ENCODE peak calls at places on chromosomes 13 and 19, in seven cellular contexts. One of them, this sample, is unnamed.

GRCh38 chr13:67369895-67370660 is 139.9 kb upstream of the PCDH9 start:
- DNase-seq in NB4: no peak
- DNase-seq in esophagus muscularis mucosa: no peak
- DNase-seq in heart right ventricle: no peak
- DNase-seq in lower leg skin: no peak
- DNase-seq in choroid plexus epithelial cell: peak; percentile 98
- DNase-seq in cardiac fibroblast: peak; percentile 98
- DNase-seq in this sample: peak; percentile 97

GRCh38 chr19:35883920-35884319 is 15.5 kb downstream of the APLP1 start:
- DNase-seq in heart right ventricle: no peak
- DNase-seq in choroid plexus epithelial cell: no peak
- DNase-seq in lower leg skin: no peak
- DNase-seq in cardiac fibroblast: no peak
- DNase-seq in esophagus muscularis mucosa: no peak
- DNase-seq in NB4: no peak
- DNase-seq in this sample: no peak

GRCh38 chr13:76023644-76024043 is 387.5 kb downstream of the LMO7 start:
- DNase-seq in choroid plexus epithelial cell: no peak
- DNase-seq in heart right ventricle: no peak
- DNase-seq in lower leg skin: no peak
- DNase-seq in NB4: no peak
- DNase-seq in esophagus muscularis mucosa: no peak
- DNase-seq in cardiac fibroblast: peak; percentile 32
- DNase-seq in this sample: peak; percentile 8

GRCh38 chr13:70568571-70568970 is 460.3 kb upstream of the KLHL1 start:
- DNase-seq in NB4: peak; percentile 56
- DNase-seq in lower leg skin: no peak
- DNase-seq in esophagus muscularis mucosa: no peak
- DNase-seq in cardiac fibroblast: peak; percentile 69
- DNase-seq in choroid plexus epithelial cell: peak; percentile 76
- DNase-seq in heart right ventricle: no peak
- DNase-seq in this sample: peak; percentile 65

GRCh38 chr19:40213251-40213793 is 4.9 kb downstream of the TTC9B start:
- DNase-seq in heart right ventricle: no peak
- DNase-seq in NB4: no peak
- DNase-seq in choroid plexus epithelial cell: no peak
- DNase-seq in lower leg skin: no peak
- DNase-seq in cardiac fibroblast: no peak
- DNase-seq in esophagus muscularis mucosa: no peak
- DNase-seq in this sample: no peak

GRCh38 chr13:113723400-113724015 is 35.5 kb upstream of the TMEM255B start:
- DNase-seq in heart right ventricle: no peak
- DNase-seq in cardiac fibroblast: no peak
- DNase-seq in lower leg skin: no peak
- DNase-seq in choroid plexus epithelial cell: no peak
- DNase-seq in esophagus muscularis mucosa: no peak
- DNase-seq in NB4: no peak
- DNase-seq in this sample: no peak

GRCh38 chr13:71374471-71375041 is 492.4 kb downstream of the DACH1 start:
- DNase-seq in heart right ventricle: no peak
- DNase-seq in choroid plexus epithelial cell: peak; percentile 23
- DNase-seq in lower leg skin: no peak
- DNase-seq in NB4: no peak
- DNase-seq in esophagus muscularis mucosa: no peak
- DNase-seq in cardiac fibroblast: peak; percentile 29
- DNase-seq in this sample: no peak

GRCh38 chr13:39406688-39407087 is 196.3 kb downstream of the LHFPL6 start:
- DNase-seq in cardiac fibroblast: no peak
- DNase-seq in choroid plexus epithelial cell: no peak
- DNase-seq in lower leg skin: no peak
- DNase-seq in heart right ventricle: no peak
- DNase-seq in esophagus muscularis mucosa: no peak
- DNase-seq in NB4: no peak
- DNase-seq in this sample: no peak

GRCh38 chr19:15449620-15450527 is at the start of gene WIZ:
- DNase-seq in lower leg skin: peak; percentile 73
- DNase-seq in cardiac fibroblast: peak; percentile 75
- DNase-seq in NB4: peak; percentile 70
- DNase-seq in esophagus muscularis mucosa: peak; percentile 97
- DNase-seq in choroid plexus epithelial cell: peak; percentile 70
- DNase-seq in heart right ventricle: peak; percentile 92
- DNase-seq in this sample: peak; percentile 74

GRCh38 chr19:46845959-46846459 is 4.6 kb downstream of the AP2S1 start:
- DNase-seq in choroid plexus epithelial cell: no peak
- DNase-seq in cardiac fibroblast: no peak
- DNase-seq in esophagus muscularis mucosa: no peak
- DNase-seq in heart right ventricle: peak; percentile 23
- DNase-seq in lower leg skin: no peak
- DNase-seq in NB4: no peak
- DNase-seq in this sample: no peak

DNA sequence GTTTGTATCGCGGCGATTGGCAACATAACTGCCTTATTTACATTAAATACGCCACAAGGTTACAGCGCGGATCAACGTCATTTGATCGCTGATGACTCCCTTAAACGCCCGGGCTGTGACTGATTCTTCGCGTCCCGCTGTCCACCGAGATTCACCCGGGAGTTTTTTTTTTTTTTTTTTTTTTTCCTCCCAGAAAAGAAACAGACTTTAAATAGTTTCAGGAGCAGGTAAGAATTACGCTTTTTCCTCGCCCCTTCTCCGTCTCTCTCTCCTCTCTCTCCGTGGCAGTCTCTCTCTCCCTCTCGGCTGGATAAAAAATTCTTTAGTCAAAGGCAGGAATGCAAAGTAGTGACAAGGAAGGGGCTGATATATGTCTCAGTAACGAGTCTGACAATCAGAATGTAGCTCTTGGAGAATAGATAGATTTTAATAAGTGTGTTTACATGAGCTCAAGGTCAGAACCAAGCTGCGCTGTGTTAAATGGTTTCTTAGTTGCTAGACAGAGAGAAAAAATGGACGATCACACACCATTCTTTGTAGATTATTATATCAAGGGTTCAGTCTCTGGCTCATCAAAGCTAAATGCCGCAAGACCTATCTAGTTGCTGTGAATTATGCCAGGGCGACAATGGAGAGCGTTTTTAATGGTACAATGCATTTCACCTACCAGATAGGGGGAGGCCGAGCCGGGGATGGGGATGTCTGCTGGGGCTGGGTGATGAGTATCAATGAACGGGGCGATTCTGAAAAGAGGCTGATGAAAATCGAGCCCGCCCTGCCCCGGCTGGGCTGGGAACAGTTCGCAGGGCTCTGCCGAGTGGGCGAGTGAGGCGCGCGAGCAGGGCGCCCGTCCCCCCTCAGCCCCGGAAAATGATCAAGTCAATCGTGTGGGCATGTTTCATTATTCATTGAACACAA is 147.2 kb upstream of the ZNF536 start:
- DNase-seq in esophagus muscularis mucosa: no peak
- DNase-seq in NB4: no peak
- DNase-seq in choroid plexus epithelial cell: no peak
- DNase-seq in lower leg skin: no peak
- DNase-seq in cardiac fibroblast: no peak
- DNase-seq in heart right ventricle: no peak
- DNase-seq in this sample: no peak
- H3K4me3 ChIP-seq in esophagus muscularis mucosa: peak overlapping the region; percentile 74
- H3K4me3 ChIP-seq in NB4: no peak overlapping the region
- H3K4me3 ChIP-seq in choroid plexus epithelial cell: no peak overlapping the region
- H3K4me3 ChIP-seq in lower leg skin: no peak overlapping the region
- H3K4me3 ChIP-seq in cardiac fibroblast: no peak overlapping the region
- H3K4me3 ChIP-seq in heart right ventricle: peak overlapping the region; percentile 55
- H3K4me3 ChIP-seq in this sample: no peak overlapping the region

DNA sequence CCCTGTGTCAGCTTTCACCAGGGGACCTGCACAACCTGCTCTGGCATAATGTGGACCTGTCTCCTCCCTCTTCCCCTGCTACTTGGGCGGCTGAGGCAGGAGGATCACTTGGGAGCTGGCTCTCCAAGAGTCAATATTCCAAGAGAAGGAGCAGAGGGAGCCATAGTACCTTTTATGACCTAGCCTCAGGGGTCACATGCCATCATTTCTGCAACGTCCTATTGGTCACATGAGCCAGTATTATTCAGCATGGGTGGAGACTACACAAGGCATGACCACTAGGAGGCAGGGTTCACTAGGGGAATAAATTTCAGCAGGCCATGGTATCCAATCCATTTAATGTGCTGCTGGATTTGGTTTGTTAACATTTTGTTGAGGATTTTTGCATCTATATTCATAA is 12.0 kb upstream of the SHFL start:
- DNase-seq in cardiac fibroblast: peak; percentile 63
- DNase-seq in NB4: peak; percentile 85
- DNase-seq in esophagus muscularis mucosa: no peak
- DNase-seq in choroid plexus epithelial cell: peak; percentile 50
- DNase-seq in heart right ventricle: no peak
- DNase-seq in lower leg skin: no peak
- DNase-seq in this sample: no peak
- TF ChIP-seq CTCF in cardiac fibroblast: peak; percentile 43
- TF ChIP-seq CTCF in NB4: peak; percentile 95
- TF ChIP-seq CTCF in esophagus muscularis mucosa: no peak
- TF ChIP-seq CTCF in choroid plexus epithelial cell: peak; percentile 40
- TF ChIP-seq CTCF in heart right ventricle: no peak
- TF ChIP-seq CTCF in lower leg skin: no peak
- TF ChIP-seq CTCF in this sample: peak; percentile 30

GRCh38 chr19:38880076-38880881 is 2.2 kb upstream of the RINL start:
- DNase-seq in lower leg skin: no peak
- DNase-seq in NB4: no peak
- DNase-seq in choroid plexus epithelial cell: no peak
- DNase-seq in heart right ventricle: no peak
- DNase-seq in cardiac fibroblast: no peak
- DNase-seq in esophagus muscularis mucosa: no peak
- DNase-seq in this sample: no peak

GRCh38 chr19:38875656-38876345 is 2.3 kb downstream of the RINL start:
- DNase-seq in NB4: no peak
- DNase-seq in esophagus muscularis mucosa: no peak
- DNase-seq in heart right ventricle: no peak
- DNase-seq in lower leg skin: no peak
- DNase-seq in choroid plexus epithelial cell: no peak
- DNase-seq in cardiac fibroblast: no peak
- DNase-seq in this sample: no peak

GRCh38 chr19:38878575-38879399 is 712 bp upstream of the RINL start:
- DNase-seq in choroid plexus epithelial cell: no peak
- DNase-seq in cardiac fibroblast: no peak
- DNase-seq in heart right ventricle: no peak
- DNase-seq in lower leg skin: no peak
- DNase-seq in esophagus muscularis mucosa: no peak
- DNase-seq in NB4: peak; percentile 10
- DNase-seq in this sample: no peak

GRCh38 chr19:38879400-38879751 is 1.3 kb upstream of the RINL start:
- DNase-seq in cardiac fibroblast: no peak
- DNase-seq in esophagus muscularis mucosa: no peak
- DNase-seq in lower leg skin: no peak
- DNase-seq in NB4: no peak
- DNase-seq in heart right ventricle: no peak
- DNase-seq in choroid plexus epithelial cell: no peak
- DNase-seq in this sample: no peak

DNA sequence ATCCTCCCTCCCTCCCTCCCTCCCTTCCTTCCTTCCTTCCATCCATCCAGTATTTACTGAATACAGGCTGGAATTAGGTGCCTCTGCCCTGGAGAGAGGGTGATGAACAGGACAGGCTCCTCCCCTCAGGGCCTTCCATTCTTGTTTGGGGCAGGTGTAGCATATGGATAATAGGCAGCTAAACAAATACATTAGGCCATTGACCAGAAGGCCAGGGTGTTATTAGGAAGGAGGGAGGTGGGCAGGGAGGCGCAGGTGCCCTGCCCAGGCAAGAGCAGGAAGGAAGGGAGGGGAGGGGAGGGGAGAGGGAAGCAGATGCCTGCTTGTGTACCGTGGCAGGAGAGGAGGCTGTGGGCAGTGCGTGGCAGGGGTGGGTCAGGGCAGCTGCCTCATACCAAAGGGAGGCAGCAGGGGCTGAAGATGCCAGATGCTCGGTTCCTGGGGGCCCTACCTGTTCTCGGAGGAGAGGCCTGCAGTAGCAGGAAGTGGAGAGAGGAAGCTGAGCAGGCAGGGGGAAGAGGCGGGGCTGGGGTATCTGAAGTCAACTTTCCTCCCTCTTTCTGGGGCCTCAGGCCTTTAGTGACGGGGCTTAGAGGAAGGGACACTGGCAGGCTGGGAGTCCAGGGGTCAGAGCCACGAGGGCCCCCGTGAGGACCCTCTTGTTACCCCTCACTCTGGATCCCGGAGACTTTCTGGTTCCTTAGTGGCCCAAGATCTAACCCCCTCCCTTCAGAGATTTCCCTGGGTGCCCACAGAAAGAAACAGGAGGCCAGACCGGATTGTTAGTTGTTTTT is at the start of gene RINL:
- DNase-seq in NB4: peak; percentile 56
- DNase-seq in lower leg skin: no peak
- DNase-seq in cardiac fibroblast: no peak
- DNase-seq in choroid plexus epithelial cell: no peak
- DNase-seq in esophagus muscularis mucosa: no peak
- DNase-seq in heart right ventricle: no peak
- DNase-seq in this sample: no peak
- H3K4me3 ChIP-seq in NB4: peak within 1 kb of the TSS; percentile 42
- H3K4me3 ChIP-seq in lower leg skin: no peak within 1 kb of the TSS
- H3K4me3 ChIP-seq in cardiac fibroblast: no peak within 1 kb of the TSS
- H3K4me3 ChIP-seq in choroid plexus epithelial cell: no peak within 1 kb of the TSS
- H3K4me3 ChIP-seq in esophagus muscularis mucosa: no peak within 1 kb of the TSS
- H3K4me3 ChIP-seq in heart right ventricle: no peak within 1 kb of the TSS
- H3K4me3 ChIP-seq in this sample: no peak within 1 kb of the TSS

GRCh38 chr19:8580710-8581281 is 3.6 kb upstream of the MYO1F start:
- DNase-seq in cardiac fibroblast: peak; percentile 82
- DNase-seq in lower leg skin: peak; percentile 78
- DNase-seq in NB4: peak; percentile 97
- DNase-seq in choroid plexus epithelial cell: peak; percentile 81
- DNase-seq in esophagus muscularis mucosa: peak; percentile 95
- DNase-seq in heart right ventricle: peak; percentile 80
- DNase-seq in this sample: peak; percentile 67

GRCh38 chr19:8585057-8585893 is 8.0 kb upstream of the MYO1F start:
- DNase-seq in NB4: peak; percentile 60
- DNase-seq in cardiac fibroblast: no peak
- DNase-seq in choroid plexus epithelial cell: no peak
- DNase-seq in heart right ventricle: no peak
- DNase-seq in esophagus muscularis mucosa: no peak
- DNase-seq in lower leg skin: no peak
- DNase-seq in this sample: no peak

GRCh38 chr19:8589177-8589714 is 12.0 kb upstream of the MYO1F start:
- DNase-seq in heart right ventricle: no peak
- DNase-seq in lower leg skin: no peak
- DNase-seq in NB4: no peak
- DNase-seq in choroid plexus epithelial cell: no peak
- DNase-seq in cardiac fibroblast: no peak
- DNase-seq in esophagus muscularis mucosa: no peak
- DNase-seq in this sample: no peak

GRCh38 chr19:8585894-8586750 is 8.9 kb upstream of the MYO1F start:
- DNase-seq in lower leg skin: no peak
- DNase-seq in esophagus muscularis mucosa: no peak
- DNase-seq in heart right ventricle: peak; percentile 63
- DNase-seq in choroid plexus epithelial cell: peak; percentile 52
- DNase-seq in cardiac fibroblast: peak; percentile 44
- DNase-seq in NB4: peak; percentile 91
- DNase-seq in this sample: no peak
- TF ChIP-seq CTCF in lower leg skin: no peak
- TF ChIP-seq CTCF in esophagus muscularis mucosa: peak; percentile 38
- TF ChIP-seq CTCF in heart right ventricle: peak; percentile 59
- TF ChIP-seq CTCF in choroid plexus epithelial cell: peak; percentile 76
- TF ChIP-seq CTCF in cardiac fibroblast: peak; percentile 69
- TF ChIP-seq CTCF in NB4: peak; percentile 99
- TF ChIP-seq CTCF in this sample: peak; percentile 79